ENCODE peak calls at places on chromosomes 2 and 18, in six cellular contexts. One of them, this sample, is unnamed.

GRCh38 chr2:42110287-42110973 is 58.7 kb upstream of the EML4 start:
- DNase-seq in WTC11: no peak
- DNase-seq in A549: no peak
- DNase-seq in HepG2: no peak
- DNase-seq in K562: no peak
- DNase-seq in H1: no peak
- DNase-seq in this sample: no peak

GRCh38 chr2:229531594-229531993 is 182.8 kb downstream of the DNER start:
- DNase-seq in A549: no peak
- DNase-seq in K562: no peak
- DNase-seq in HepG2: no peak
- DNase-seq in WTC11: no peak
- DNase-seq in H1: no peak
- DNase-seq in this sample: no peak

GRCh38 chr2:199339826-199340605 is 117.7 kb downstream of the SATB2 start:
- DNase-seq in WTC11: no peak
- DNase-seq in A549: no peak
- DNase-seq in K562: no peak
- DNase-seq in H1: no peak
- DNase-seq in HepG2: no peak
- DNase-seq in this sample: no peak

GRCh38 chr2:132424526-132425121 is 8.0 kb downstream of the GPR39 start:
- DNase-seq in H1: no peak
- DNase-seq in HepG2: peak
- DNase-seq in WTC11: no peak
- DNase-seq in A549: no peak
- DNase-seq in K562: no peak
- DNase-seq in this sample: no peak

GRCh38 chr2:21135585-21135984 is 11.8 kb downstream of the TDRD15 start:
- DNase-seq in K562: no peak
- DNase-seq in HepG2: no peak
- DNase-seq in A549: no peak
- DNase-seq in WTC11: no peak
- DNase-seq in H1: no peak
- DNase-seq in this sample: no peak

GRCh38 chr2:179435021-179435420 is 170.4 kb upstream of the SESTD1 start:
- DNase-seq in HepG2: no peak
- DNase-seq in A549: no peak
- DNase-seq in H1: no peak
- DNase-seq in WTC11: no peak
- DNase-seq in K562: no peak
- DNase-seq in this sample: no peak

GRCh38 chr2:120747706-120748105 is 12.0 kb downstream of the GLI2 start:
- DNase-seq in HepG2: no peak
- DNase-seq in A549: no peak
- DNase-seq in WTC11: no peak
- DNase-seq in H1: no peak
- DNase-seq in K562: no peak
- DNase-seq in this sample: no peak

GRCh38 chr2:37583402-37583801 is 88.0 kb downstream of the CDC42EP3 start:
- DNase-seq in H1: no peak
- DNase-seq in A549: no peak
- DNase-seq in K562: no peak
- DNase-seq in WTC11: no peak
- DNase-seq in HepG2: no peak
- DNase-seq in this sample: no peak

GRCh38 chr2:196758474-196759377 is 40.8 kb downstream of the GTF3C3 start:
- DNase-seq in H1: no peak
- DNase-seq in A549: no peak
- DNase-seq in WTC11: no peak
- DNase-seq in K562: no peak
- DNase-seq in HepG2: no peak
- DNase-seq in this sample: peak

GRCh38 chr2:65256088-65256487 is 28.5 kb downstream of the ACTR2 start:
- DNase-seq in A549: no peak
- DNase-seq in HepG2: no peak
- DNase-seq in K562: no peak
- DNase-seq in H1: no peak
- DNase-seq in WTC11: no peak
- DNase-seq in this sample: no peak

GRCh38 chr2:206657087-206657486 is 14.8 kb downstream of the FAM237A start:
- DNase-seq in WTC11: no peak
- DNase-seq in K562: no peak
- DNase-seq in A549: no peak
- DNase-seq in H1: no peak
- DNase-seq in HepG2: no peak
- DNase-seq in this sample: no peak

GRCh38 chr2:26941486-26941885 is 29.0 kb upstream of the MAPRE3 start:
- DNase-seq in WTC11: no peak
- DNase-seq in K562: no peak
- DNase-seq in HepG2: no peak
- DNase-seq in A549: no peak
- DNase-seq in H1: no peak
- DNase-seq in this sample: no peak

GRCh38 chr2:120856421-120856862 is 120.8 kb downstream of the GLI2 start:
- DNase-seq in WTC11: peak
- DNase-seq in A549: no peak
- DNase-seq in K562: no peak
- DNase-seq in HepG2: no peak
- DNase-seq in H1: no peak
- DNase-seq in this sample: no peak

GRCh38 chr2:12391097-12391496 is 325.6 kb upstream of the TRIB2 start:
- DNase-seq in A549: no peak
- DNase-seq in H1: no peak
- DNase-seq in HepG2: peak
- DNase-seq in K562: no peak
- DNase-seq in WTC11: no peak
- DNase-seq in this sample: no peak

GRCh38 chr2:25589676-25590205 is 83.6 kb downstream of the DTNB start:
- DNase-seq in K562: no peak
- DNase-seq in WTC11: no peak
- DNase-seq in HepG2: no peak
- DNase-seq in H1: no peak
- DNase-seq in A549: no peak
- DNase-seq in this sample: no peak

GRCh38 chr2:114442545-114442944 is at the start of gene DPP10:
- DNase-seq in A549: no peak
- DNase-seq in K562: no peak
- DNase-seq in HepG2: peak
- DNase-seq in H1: no peak
- DNase-seq in WTC11: peak
- DNase-seq in this sample: no peak

GRCh38 chr2:25570161-25570840 is 103.1 kb downstream of the DTNB start:
- DNase-seq in WTC11: no peak
- DNase-seq in HepG2: no peak
- DNase-seq in H1: no peak
- DNase-seq in K562: no peak
- DNase-seq in A549: no peak
- DNase-seq in this sample: peak

GRCh38 chr2:207235621-207236020 is 69.9 kb upstream of the KLF7 start:
- DNase-seq in K562: no peak
- DNase-seq in WTC11: no peak
- DNase-seq in H1: no peak
- DNase-seq in A549: no peak
- DNase-seq in HepG2: no peak
- DNase-seq in this sample: no peak

GRCh38 chr2:106107509-106108131 is 86.5 kb downstream of the UXS1 start:
- DNase-seq in K562: no peak
- DNase-seq in WTC11: no peak
- DNase-seq in A549: no peak
- DNase-seq in HepG2: no peak
- DNase-seq in H1: no peak
- DNase-seq in this sample: no peak

GRCh38 chr2:205427112-205427511 is 255.2 kb upstream of the NRP2 start:
- DNase-seq in WTC11: no peak
- DNase-seq in K562: no peak
- DNase-seq in HepG2: no peak
- DNase-seq in A549: no peak
- DNase-seq in H1: no peak
- DNase-seq in this sample: peak

GRCh38 chr2:37615808-37616673 is 55.4 kb downstream of the CDC42EP3 start:
- DNase-seq in H1: no peak
- DNase-seq in WTC11: no peak
- DNase-seq in A549: no peak
- DNase-seq in K562: no peak
- DNase-seq in HepG2: no peak
- DNase-seq in this sample: peak

GRCh38 chr2:2871480-2872308 is 505.9 kb downstream of the EIPR1 start:
- DNase-seq in K562: no peak
- DNase-seq in A549: no peak
- DNase-seq in H1: no peak
- DNase-seq in HepG2: no peak
- DNase-seq in WTC11: no peak
- DNase-seq in this sample: no peak

GRCh38 chr18:63617049-63617995 is 26.7 kb downstream of the SERPINB4 start:
- DNase-seq in H1: no peak
- DNase-seq in A549: no peak
- DNase-seq in K562: no peak
- DNase-seq in WTC11: no peak
- DNase-seq in HepG2: no peak
- DNase-seq in this sample: no peak

GRCh38 chr2:43576983-43577892 is 18.6 kb downstream of the THADA start:
- DNase-seq in H1: no peak
- DNase-seq in HepG2: peak
- DNase-seq in K562: peak
- DNase-seq in A549: peak
- DNase-seq in WTC11: no peak
- DNase-seq in this sample: peak

GRCh38 chr2:173159794-173160463 is 84.3 kb downstream of the MAP3K20 start:
- DNase-seq in A549: peak
- DNase-seq in H1: peak
- DNase-seq in WTC11: no peak
- DNase-seq in K562: no peak
- DNase-seq in HepG2: peak
- DNase-seq in this sample: peak

GRCh38 chr2:78127428-78127827 is 605.3 kb upstream of the LRRTM4 start:
- DNase-seq in A549: no peak
- DNase-seq in K562: no peak
- DNase-seq in HepG2: no peak
- DNase-seq in WTC11: no peak
- DNase-seq in H1: no peak
- DNase-seq in this sample: no peak

GRCh38 chr18:3411854-3412268 is 38.1 kb upstream of the TGIF1 start:
- DNase-seq in WTC11: peak
- DNase-seq in HepG2: no peak
- DNase-seq in H1: no peak
- DNase-seq in K562: no peak
- DNase-seq in A549: peak
- DNase-seq in this sample: peak

GRCh38 chr18:22826726-22827125 is 106.4 kb upstream of the RBBP8 start:
- DNase-seq in WTC11: no peak
- DNase-seq in HepG2: no peak
- DNase-seq in A549: no peak
- DNase-seq in H1: no peak
- DNase-seq in K562: no peak
- DNase-seq in this sample: no peak

GRCh38 chr2:75521225-75521872 is 39.4 kb downstream of the EVA1A start:
- DNase-seq in A549: no peak
- DNase-seq in H1: no peak
- DNase-seq in K562: no peak
- DNase-seq in HepG2: peak
- DNase-seq in WTC11: no peak
- DNase-seq in this sample: no peak
- TF ChIP-seq JUN in A549: no peak
- TF ChIP-seq JUN in H1: no peak
- TF ChIP-seq JUN in K562: no peak
- TF ChIP-seq JUN in HepG2: peak
- TF ChIP-seq JUN in WTC11: no peak
- TF ChIP-seq JUN in this sample: no peak

GRCh38 chr2:166042768-166043390 is 84.9 kb downstream of the SCN1A start:
- DNase-seq in WTC11: no peak
- DNase-seq in A549: no peak
- DNase-seq in K562: no peak
- DNase-seq in H1: no peak
- DNase-seq in HepG2: no peak
- DNase-seq in this sample: no peak
- TF ChIP-seq JUN in WTC11: no peak
- TF ChIP-seq JUN in A549: no peak
- TF ChIP-seq JUN in K562: no peak
- TF ChIP-seq JUN in H1: no peak
- TF ChIP-seq JUN in HepG2: no peak
- TF ChIP-seq JUN in this sample: no peak

GRCh38 chr2:126614529-126615279 is 41.3 kb upstream of the GYPC start:
- DNase-seq in WTC11: no peak
- DNase-seq in HepG2: no peak
- DNase-seq in K562: no peak
- DNase-seq in H1: no peak
- DNase-seq in A549: no peak
- DNase-seq in this sample: no peak
- TF ChIP-seq JUN in WTC11: no peak
- TF ChIP-seq JUN in HepG2: no peak
- TF ChIP-seq JUN in K562: no peak
- TF ChIP-seq JUN in H1: no peak
- TF ChIP-seq JUN in A549: no peak
- TF ChIP-seq JUN in this sample: no peak

DNA sequence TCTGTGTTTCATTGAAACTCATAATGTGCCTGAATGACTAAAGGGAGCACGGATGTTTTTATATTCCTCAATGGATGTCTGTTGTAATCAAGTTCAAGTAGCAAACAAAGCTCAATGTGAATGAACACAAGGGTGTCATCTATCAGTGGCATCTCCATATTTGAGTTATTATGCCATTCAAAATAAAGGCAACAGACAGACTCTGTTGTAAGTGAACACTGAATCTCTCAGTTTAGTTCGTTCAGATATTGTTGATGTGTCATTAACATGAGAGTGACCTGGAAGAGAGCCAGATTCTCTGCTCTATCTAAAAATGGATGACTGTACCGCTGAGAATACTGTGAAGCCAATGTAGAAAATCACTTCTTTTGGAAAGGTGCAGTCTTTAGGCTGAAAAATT is 118.7 kb downstream of the NUP35 start:
- DNase-seq in K562: no peak
- DNase-seq in HepG2: no peak
- DNase-seq in A549: no peak
- DNase-seq in WTC11: no peak
- DNase-seq in H1: no peak
- DNase-seq in this sample: peak
- TF ChIP-seq JUN in K562: no peak
- TF ChIP-seq JUN in HepG2: no peak
- TF ChIP-seq JUN in A549: no peak
- TF ChIP-seq JUN in WTC11: no peak
- TF ChIP-seq JUN in H1: no peak
- TF ChIP-seq JUN in this sample: no peak

GRCh38 chr2:239880396-239880795 is 144.7 kb downstream of the NDUFA10 start:
- DNase-seq in HepG2: no peak
- DNase-seq in WTC11: no peak
- DNase-seq in H1: no peak
- DNase-seq in A549: no peak
- DNase-seq in K562: no peak
- DNase-seq in this sample: no peak
- TF ChIP-seq JUN in HepG2: no peak
- TF ChIP-seq JUN in WTC11: no peak
- TF ChIP-seq JUN in H1: no peak
- TF ChIP-seq JUN in A549: no peak
- TF ChIP-seq JUN in K562: no peak
- TF ChIP-seq JUN in this sample: no peak